ENCODE peak calls at places on chromosomes 6 and 20, in four cellular contexts. One of them, this sample, is unnamed.

GRCh38 chr20:23456873-23457272 is 4.2 kb upstream of the CST11 start:
- DNase-seq in H9: no peak
- DNase-seq in mesendoderm: no peak
- DNase-seq in H1: no peak
- DNase-seq in this sample: no peak

GRCh38 chr6:107716688-107717089 is 107.4 kb downstream of the SCML4 start:
- DNase-seq in H9: peak; percentile 59
- DNase-seq in H1: no peak
- DNase-seq in mesendoderm: peak; percentile 89
- DNase-seq in this sample: peak; percentile 43

GRCh38 chr6:89941031-89941775 is 46.9 kb downstream of the GJA10 start:
- DNase-seq in H1: no peak
- DNase-seq in H9: no peak
- DNase-seq in mesendoderm: no peak
- DNase-seq in this sample: no peak

GRCh38 chr6:158015188-158015506 is 33.5 kb downstream of the SYNJ2 start:
- DNase-seq in mesendoderm: no peak
- DNase-seq in H9: no peak
- DNase-seq in H1: no peak
- DNase-seq in this sample: no peak

GRCh38 chr6:168192195-168192900 is 113.3 kb upstream of the FRMD1 start:
- DNase-seq in mesendoderm: no peak
- DNase-seq in H9: peak; percentile 12
- DNase-seq in H1: no peak
- DNase-seq in this sample: no peak

GRCh38 chr6:33779305-33779704 is 9.6 kb downstream of the LEMD2 start:
- DNase-seq in H1: no peak
- DNase-seq in H9: peak; percentile 67
- DNase-seq in mesendoderm: peak; percentile 71
- DNase-seq in this sample: no peak

GRCh38 chr6:167153523-167153959 is 4.2 kb downstream of the GPR31 start:
- DNase-seq in H9: no peak
- DNase-seq in H1: no peak
- DNase-seq in mesendoderm: no peak
- DNase-seq in this sample: peak; percentile 5

GRCh38 chr6:140809694-140810101 is 1323.0 kb upstream of the GJE1 start:
- DNase-seq in H1: no peak
- DNase-seq in H9: no peak
- DNase-seq in mesendoderm: no peak
- DNase-seq in this sample: no peak

GRCh38 chr6:97842536-97842935 is 559.5 kb upstream of the MMS22L start:
- DNase-seq in H1: no peak
- DNase-seq in mesendoderm: no peak
- DNase-seq in H9: no peak
- DNase-seq in this sample: no peak

GRCh38 chr6:156658186-156658585 is 119.0 kb upstream of the ARID1B start:
- DNase-seq in H9: no peak
- DNase-seq in mesendoderm: no peak
- DNase-seq in H1: no peak
- DNase-seq in this sample: peak; percentile 80

GRCh38 chr6:155402656-155403304 is 52.9 kb downstream of the NOX3 start:
- DNase-seq in H9: no peak
- DNase-seq in H1: no peak
- DNase-seq in mesendoderm: no peak
- DNase-seq in this sample: no peak

GRCh38 chr6:25278914-25279747 is at the start of gene CARMIL1:
- DNase-seq in H9: peak; percentile 92
- DNase-seq in mesendoderm: peak; percentile 93
- DNase-seq in H1: peak; percentile 53
- DNase-seq in this sample: peak; percentile 52

GRCh38 chr6:36947570-36948351 is 6.8 kb upstream of the PI16 start:
- DNase-seq in H9: peak; percentile 28
- DNase-seq in H1: no peak
- DNase-seq in mesendoderm: no peak
- DNase-seq in this sample: peak; percentile 24

GRCh38 chr6:161273752-161274487 is at the start of gene AGPAT4:
- DNase-seq in H1: peak; percentile 76
- DNase-seq in mesendoderm: peak; percentile 99
- DNase-seq in H9: peak; percentile 89
- DNase-seq in this sample: peak; percentile 98

GRCh38 chr6:47168176-47168575 is 126.0 kb upstream of the ADGRF1 start:
- DNase-seq in H1: no peak
- DNase-seq in H9: no peak
- DNase-seq in mesendoderm: peak; percentile 56
- DNase-seq in this sample: peak; percentile 98

GRCh38 chr6:136538836-136539235 is 11.4 kb downstream of the MAP7 start:
- DNase-seq in H1: no peak
- DNase-seq in mesendoderm: no peak
- DNase-seq in H9: no peak
- DNase-seq in this sample: no peak

GRCh38 chr6:79077680-79078056 is 386 bp downstream of the PHIP start:
- DNase-seq in H9: no peak
- DNase-seq in H1: no peak
- DNase-seq in mesendoderm: no peak
- DNase-seq in this sample: no peak

GRCh38 chr6:90328004-90328403 is 31.4 kb upstream of the BACH2 start:
- DNase-seq in mesendoderm: no peak
- DNase-seq in H9: no peak
- DNase-seq in H1: no peak
- DNase-seq in this sample: peak; percentile 39

GRCh38 chr6:154457881-154458284 is 52.6 kb downstream of the CNKSR3 start:
- DNase-seq in H9: no peak
- DNase-seq in mesendoderm: no peak
- DNase-seq in H1: no peak
- DNase-seq in this sample: no peak

GRCh38 chr20:51002633-51003032 is 20.3 kb downstream of the KCNG1 start:
- DNase-seq in H1: no peak
- DNase-seq in H9: no peak
- DNase-seq in mesendoderm: no peak
- DNase-seq in this sample: no peak

GRCh38 chr20:51005214-51005613 is 17.7 kb downstream of the KCNG1 start:
- DNase-seq in H9: no peak
- DNase-seq in mesendoderm: no peak
- DNase-seq in H1: no peak
- DNase-seq in this sample: no peak

GRCh38 chr20:51004305-51004727 is 18.6 kb downstream of the KCNG1 start:
- DNase-seq in H1: no peak
- DNase-seq in mesendoderm: no peak
- DNase-seq in H9: no peak
- DNase-seq in this sample: no peak

GRCh38 chr20:51003776-51004175 is 19.1 kb downstream of the KCNG1 start:
- DNase-seq in H1: no peak
- DNase-seq in mesendoderm: no peak
- DNase-seq in H9: no peak
- DNase-seq in this sample: no peak

DNA sequence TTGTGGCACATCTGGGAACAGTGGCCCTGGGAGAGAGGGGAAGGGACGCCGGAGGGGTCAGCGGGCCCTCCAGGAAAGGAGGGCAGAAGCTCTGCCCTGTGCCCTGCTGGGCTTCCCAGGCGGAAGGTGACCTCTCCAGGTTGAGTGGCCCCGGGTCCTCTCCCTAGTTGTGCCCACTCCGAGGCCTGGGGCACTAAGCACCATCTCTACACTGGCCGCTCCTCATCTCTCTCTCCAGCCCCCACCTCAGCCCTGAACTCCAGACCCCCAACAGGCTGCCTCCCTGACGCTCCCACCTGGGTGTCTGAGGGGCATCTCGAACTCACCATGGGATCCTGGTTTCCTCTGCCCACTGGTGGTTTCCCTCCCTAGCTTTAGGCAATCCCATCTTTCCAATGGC is 18.1 kb downstream of the KCNG1 start:
- DNase-seq in H9: no peak
- DNase-seq in mesendoderm: no peak
- DNase-seq in H1: no peak
- DNase-seq in this sample: no peak
- H3K56ac ChIP-seq in H9: no peak overlapping the region
- H3K56ac ChIP-seq in mesendoderm: no peak overlapping the region
- H3K56ac ChIP-seq in H1: no peak overlapping the region
- H3K56ac ChIP-seq in this sample: no peak overlapping the region

DNA sequence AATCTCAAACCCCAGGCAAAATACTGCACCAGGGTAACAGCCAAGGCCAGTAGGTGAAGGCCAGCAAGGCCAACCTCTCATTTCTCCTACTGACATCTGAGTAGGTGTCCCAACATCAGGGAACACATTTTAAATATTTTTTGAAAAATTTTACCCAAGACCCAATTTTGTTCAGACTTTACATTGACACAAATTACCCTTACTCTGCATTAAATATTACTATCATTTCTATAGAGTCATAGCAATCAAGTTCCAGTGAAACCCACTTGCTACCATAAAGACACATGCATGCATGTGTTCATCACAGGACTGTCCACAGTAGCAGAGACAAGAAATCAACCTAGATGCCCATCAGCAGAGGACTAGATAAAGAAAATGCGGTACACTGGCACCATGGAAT is 99.9 kb downstream of the NRN1 start:
- DNase-seq in H1: no peak
- DNase-seq in mesendoderm: no peak
- DNase-seq in H9: no peak
- DNase-seq in this sample: no peak
- H3K56ac ChIP-seq in H1: no peak overlapping the region
- H3K56ac ChIP-seq in mesendoderm: no peak overlapping the region
- H3K56ac ChIP-seq in H9: no peak overlapping the region
- H3K56ac ChIP-seq in this sample: no peak overlapping the region

DNA sequence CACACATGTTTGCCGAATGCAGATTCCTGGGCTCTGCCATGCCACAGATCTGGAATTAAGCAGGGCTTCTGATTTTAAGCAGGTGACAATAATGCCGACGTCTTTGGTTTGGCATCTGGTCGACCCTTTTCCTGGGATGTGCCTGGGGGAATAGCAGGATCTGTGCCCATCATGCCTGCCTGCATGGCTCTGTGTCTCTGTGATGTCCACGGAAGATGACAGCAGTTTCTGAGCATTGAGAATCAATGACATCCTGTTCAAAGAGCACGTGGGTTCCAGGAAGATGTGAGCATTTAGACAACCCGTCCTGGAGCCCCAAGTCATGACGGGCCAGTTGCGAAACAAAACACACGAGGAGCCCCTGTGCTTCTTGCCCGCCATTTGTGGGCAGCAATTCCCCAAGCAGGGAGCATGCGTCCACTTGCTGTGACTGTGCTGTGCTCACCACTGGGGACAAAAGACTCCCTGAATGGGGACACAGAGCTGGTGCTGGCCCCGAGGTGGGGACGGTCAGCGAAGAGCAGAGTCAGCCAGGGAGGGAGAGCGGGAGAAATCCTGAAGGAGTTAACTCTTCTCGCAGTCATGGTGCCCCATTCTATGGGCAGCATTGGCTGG is 110.1 kb downstream of the ERMARD start:
- DNase-seq in H1: no peak
- DNase-seq in mesendoderm: no peak
- DNase-seq in H9: no peak
- DNase-seq in this sample: no peak
- H3K56ac ChIP-seq in H1: no peak overlapping the region
- H3K56ac ChIP-seq in mesendoderm: no peak overlapping the region
- H3K56ac ChIP-seq in H9: no peak overlapping the region
- H3K56ac ChIP-seq in this sample: no peak overlapping the region

DNA sequence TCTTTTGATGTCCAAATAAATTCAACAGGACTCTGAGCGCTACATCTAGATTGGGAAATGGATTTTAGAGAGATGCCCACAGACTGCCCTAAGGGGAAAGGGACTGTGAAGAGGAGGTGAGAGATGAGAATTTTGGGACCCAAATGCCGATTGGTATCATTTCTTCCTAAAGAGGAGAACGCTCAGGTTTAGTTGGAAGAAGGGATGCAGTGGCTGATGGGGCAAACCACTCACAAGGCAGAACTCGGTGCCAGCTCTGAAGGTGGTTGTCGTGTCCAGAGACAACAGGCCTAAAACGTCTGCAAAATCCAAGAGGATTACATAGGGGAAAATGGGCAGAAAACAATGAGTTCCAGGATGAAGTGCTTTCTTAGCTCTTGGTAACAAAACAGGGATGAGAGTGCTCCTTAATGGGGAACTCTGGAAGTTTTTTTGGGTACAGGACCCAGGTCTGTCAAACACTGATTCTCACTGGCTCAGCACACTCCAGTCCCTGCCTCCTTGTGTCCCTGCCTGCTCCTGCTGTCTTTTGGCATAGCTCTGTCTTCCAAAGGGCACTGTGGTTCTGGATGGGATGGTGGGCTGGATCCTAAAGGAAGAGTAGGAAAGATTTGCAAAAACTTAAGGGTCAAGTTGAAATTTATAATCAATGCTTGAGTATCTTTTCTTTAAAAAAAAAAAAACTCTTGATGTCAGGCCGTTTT is 29.0 kb downstream of the NEDD9 start:
- DNase-seq in H1: no peak
- DNase-seq in H9: no peak
- DNase-seq in mesendoderm: no peak
- DNase-seq in this sample: no peak
- H3K56ac ChIP-seq in H1: no peak overlapping the region
- H3K56ac ChIP-seq in H9: no peak overlapping the region
- H3K56ac ChIP-seq in mesendoderm: peak overlapping the region; percentile 28
- H3K56ac ChIP-seq in this sample: no peak overlapping the region

GRCh38 chr6:18389479-18389878 is 2.3 kb downstream of the RNF144B start:
- DNase-seq in H9: no peak
- DNase-seq in mesendoderm: no peak
- DNase-seq in H1: no peak
- DNase-seq in this sample: peak; percentile 48

GRCh38 chr6:18388942-18389341 is 1.8 kb downstream of the RNF144B start:
- DNase-seq in H1: no peak
- DNase-seq in H9: no peak
- DNase-seq in mesendoderm: peak; percentile 45
- DNase-seq in this sample: peak; percentile 77

GRCh38 chr6:18391018-18391417 is 3.9 kb downstream of the RNF144B start:
- DNase-seq in H1: no peak
- DNase-seq in H9: no peak
- DNase-seq in mesendoderm: no peak
- DNase-seq in this sample: no peak

GRCh38 chr6:18392346-18392877 is 5.3 kb downstream of the RNF144B start:
- DNase-seq in H9: no peak
- DNase-seq in mesendoderm: no peak
- DNase-seq in H1: no peak
- DNase-seq in this sample: no peak

GRCh38 chr6:18390476-18390875 is 3.3 kb downstream of the RNF144B start:
- DNase-seq in H1: no peak
- DNase-seq in mesendoderm: no peak
- DNase-seq in H9: no peak
- DNase-seq in this sample: no peak
- H3K56ac ChIP-seq in H1: no peak overlapping the region
- H3K56ac ChIP-seq in mesendoderm: no peak overlapping the region
- H3K56ac ChIP-seq in H9: no peak overlapping the region
- H3K56ac ChIP-seq in this sample: no peak overlapping the region

GRCh38 chr6:31473780-31474725 is 23.9 kb upstream of the MICB start:
- DNase-seq in H1: no peak
- DNase-seq in H9: peak; percentile 16
- DNase-seq in mesendoderm: no peak
- DNase-seq in this sample: peak; percentile 46
- H3K56ac ChIP-seq in H1: no peak overlapping the region
- H3K56ac ChIP-seq in H9: no peak overlapping the region
- H3K56ac ChIP-seq in mesendoderm: no peak overlapping the region
- H3K56ac ChIP-seq in this sample: no peak overlapping the region

GRCh38 chr6:95413789-95414188 is 163.5 kb upstream of the MANEA start:
- DNase-seq in H1: no peak
- DNase-seq in mesendoderm: peak; percentile 19
- DNase-seq in H9: no peak
- DNase-seq in this sample: no peak
- H3K56ac ChIP-seq in H1: no peak overlapping the region
- H3K56ac ChIP-seq in mesendoderm: no peak overlapping the region
- H3K56ac ChIP-seq in H9: no peak overlapping the region
- H3K56ac ChIP-seq in this sample: no peak overlapping the region